ENCODE peak calls at places on chromosomes 2 and 18, in nine cellular contexts. One of them, this sample, is unnamed.

GRCh38 chr2:126880825-126881224 is 17.9 kb upstream of the TEX51 start:
- ATAC-seq in heart left ventricle: no peak
- ATAC-seq in HepG2: no peak
- ATAC-seq in body of pancreas: no peak
- ATAC-seq in A549: no peak
- ATAC-seq in K562: no peak
- ATAC-seq in upper lobe of left lung: no peak
- ATAC-seq in HCT116: no peak
- ATAC-seq in gastrocnemius medialis: no peak
- ATAC-seq in this sample: no peak

GRCh38 chr2:222891890-222892289 is 31.1 kb downstream of the ACSL3 start:
- ATAC-seq in body of pancreas: no peak
- ATAC-seq in K562: no peak
- ATAC-seq in gastrocnemius medialis: no peak
- ATAC-seq in HepG2: no peak
- ATAC-seq in A549: no peak
- ATAC-seq in upper lobe of left lung: no peak
- ATAC-seq in heart left ventricle: no peak
- ATAC-seq in HCT116: no peak
- ATAC-seq in this sample: no peak

GRCh38 chr2:176455865-176456291 is 186.6 kb downstream of the MTX2 start:
- ATAC-seq in HepG2: no peak
- ATAC-seq in upper lobe of left lung: peak
- ATAC-seq in K562: no peak
- ATAC-seq in gastrocnemius medialis: peak
- ATAC-seq in body of pancreas: peak
- ATAC-seq in HCT116: no peak
- ATAC-seq in heart left ventricle: peak
- ATAC-seq in A549: peak
- ATAC-seq in this sample: peak

GRCh38 chr2:11337909-11338308 is 6.5 kb downstream of the ROCK2 start:
- ATAC-seq in HepG2: no peak
- ATAC-seq in HCT116: no peak
- ATAC-seq in heart left ventricle: no peak
- ATAC-seq in body of pancreas: no peak
- ATAC-seq in gastrocnemius medialis: no peak
- ATAC-seq in K562: no peak
- ATAC-seq in A549: no peak
- ATAC-seq in upper lobe of left lung: no peak
- ATAC-seq in this sample: no peak

GRCh38 chr2:161250864-161251436 is 57.3 kb upstream of the PSMD14 start:
- ATAC-seq in HCT116: peak
- ATAC-seq in body of pancreas: peak
- ATAC-seq in heart left ventricle: no peak
- ATAC-seq in upper lobe of left lung: no peak
- ATAC-seq in K562: peak
- ATAC-seq in HepG2: peak
- ATAC-seq in gastrocnemius medialis: peak
- ATAC-seq in A549: peak
- ATAC-seq in this sample: no peak

GRCh38 chr2:223972656-223973102 is 15.4 kb downstream of the MRPL44 start:
- ATAC-seq in HepG2: peak
- ATAC-seq in HCT116: no peak
- ATAC-seq in upper lobe of left lung: no peak
- ATAC-seq in heart left ventricle: no peak
- ATAC-seq in gastrocnemius medialis: no peak
- ATAC-seq in K562: no peak
- ATAC-seq in A549: no peak
- ATAC-seq in body of pancreas: no peak
- ATAC-seq in this sample: no peak

GRCh38 chr2:161569401-161569800 is 54.8 kb upstream of the SLC4A10 start:
- ATAC-seq in heart left ventricle: no peak
- ATAC-seq in upper lobe of left lung: no peak
- ATAC-seq in A549: no peak
- ATAC-seq in gastrocnemius medialis: no peak
- ATAC-seq in HepG2: no peak
- ATAC-seq in K562: no peak
- ATAC-seq in HCT116: no peak
- ATAC-seq in body of pancreas: no peak
- ATAC-seq in this sample: no peak

GRCh38 chr2:230866704-230867561 is 2.2 kb downstream of the ITM2C start:
- ATAC-seq in HepG2: no peak
- ATAC-seq in upper lobe of left lung: no peak
- ATAC-seq in K562: no peak
- ATAC-seq in gastrocnemius medialis: no peak
- ATAC-seq in A549: peak
- ATAC-seq in HCT116: no peak
- ATAC-seq in heart left ventricle: no peak
- ATAC-seq in body of pancreas: no peak
- ATAC-seq in this sample: no peak

GRCh38 chr2:142865924-142866323 is 11.5 kb upstream of the KYNU start:
- ATAC-seq in A549: no peak
- ATAC-seq in heart left ventricle: no peak
- ATAC-seq in K562: no peak
- ATAC-seq in HepG2: no peak
- ATAC-seq in HCT116: no peak
- ATAC-seq in body of pancreas: no peak
- ATAC-seq in upper lobe of left lung: no peak
- ATAC-seq in gastrocnemius medialis: no peak
- ATAC-seq in this sample: no peak

GRCh38 chr2:18413794-18414396 is 146.6 kb downstream of the RDH14 start:
- ATAC-seq in K562: no peak
- ATAC-seq in A549: peak
- ATAC-seq in gastrocnemius medialis: peak
- ATAC-seq in upper lobe of left lung: peak
- ATAC-seq in body of pancreas: no peak
- ATAC-seq in HCT116: peak
- ATAC-seq in HepG2: no peak
- ATAC-seq in heart left ventricle: peak
- ATAC-seq in this sample: peak

GRCh38 chr2:110713508-110714362 is 18.6 kb upstream of the ACOXL start:
- ATAC-seq in gastrocnemius medialis: no peak
- ATAC-seq in heart left ventricle: no peak
- ATAC-seq in upper lobe of left lung: no peak
- ATAC-seq in A549: no peak
- ATAC-seq in K562: peak
- ATAC-seq in HepG2: no peak
- ATAC-seq in body of pancreas: no peak
- ATAC-seq in HCT116: peak
- ATAC-seq in this sample: no peak

GRCh38 chr2:39608690-39609457 is 56.8 kb upstream of the TMEM178A start:
- ATAC-seq in upper lobe of left lung: peak
- ATAC-seq in K562: no peak
- ATAC-seq in HepG2: peak
- ATAC-seq in HCT116: no peak
- ATAC-seq in body of pancreas: peak
- ATAC-seq in gastrocnemius medialis: peak
- ATAC-seq in heart left ventricle: peak
- ATAC-seq in A549: no peak
- ATAC-seq in this sample: no peak

GRCh38 chr18:27075828-27076227 is 109.3 kb downstream of the CHST9 start:
- ATAC-seq in body of pancreas: no peak
- ATAC-seq in A549: no peak
- ATAC-seq in upper lobe of left lung: no peak
- ATAC-seq in heart left ventricle: no peak
- ATAC-seq in HCT116: no peak
- ATAC-seq in gastrocnemius medialis: no peak
- ATAC-seq in HepG2: no peak
- ATAC-seq in K562: no peak
- ATAC-seq in this sample: no peak

DNA sequence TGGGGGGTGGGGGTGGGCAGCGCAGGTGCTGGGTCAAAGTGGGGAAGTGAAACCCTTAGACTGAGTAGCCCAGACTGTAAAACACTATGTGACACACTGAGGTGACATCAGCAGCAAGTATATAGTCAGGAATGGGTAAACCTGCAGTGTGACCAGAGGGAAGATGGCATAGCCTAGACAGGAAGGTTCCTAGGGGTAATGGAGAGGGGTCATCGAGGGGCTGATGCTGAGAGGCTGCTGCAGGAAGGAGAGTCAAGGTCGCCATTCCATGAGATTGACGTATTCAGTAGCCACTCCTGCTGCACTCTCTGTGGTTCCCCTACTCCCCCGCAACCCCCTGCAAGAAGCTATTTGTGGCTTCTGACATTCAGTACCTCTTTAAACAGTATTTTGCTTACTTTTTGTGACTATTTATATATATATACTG is 111.7 kb downstream of the CHST9 start:
- ATAC-seq in HepG2: no peak
- ATAC-seq in HCT116: no peak
- ATAC-seq in K562: no peak
- ATAC-seq in upper lobe of left lung: peak
- ATAC-seq in body of pancreas: no peak
- ATAC-seq in A549: no peak
- ATAC-seq in gastrocnemius medialis: no peak
- ATAC-seq in heart left ventricle: no peak
- ATAC-seq in this sample: no peak
- H3K4me3 ChIP-seq in HepG2: no peak
- H3K4me3 ChIP-seq in HCT116: no peak
- H3K4me3 ChIP-seq in K562: no peak
- H3K4me3 ChIP-seq in upper lobe of left lung: no peak
- H3K4me3 ChIP-seq in body of pancreas: no peak
- H3K4me3 ChIP-seq in A549: no peak
- H3K4me3 ChIP-seq in gastrocnemius medialis: no peak
- H3K4me3 ChIP-seq in heart left ventricle: no peak
- H3K4me3 ChIP-seq in this sample: no peak

DNA sequence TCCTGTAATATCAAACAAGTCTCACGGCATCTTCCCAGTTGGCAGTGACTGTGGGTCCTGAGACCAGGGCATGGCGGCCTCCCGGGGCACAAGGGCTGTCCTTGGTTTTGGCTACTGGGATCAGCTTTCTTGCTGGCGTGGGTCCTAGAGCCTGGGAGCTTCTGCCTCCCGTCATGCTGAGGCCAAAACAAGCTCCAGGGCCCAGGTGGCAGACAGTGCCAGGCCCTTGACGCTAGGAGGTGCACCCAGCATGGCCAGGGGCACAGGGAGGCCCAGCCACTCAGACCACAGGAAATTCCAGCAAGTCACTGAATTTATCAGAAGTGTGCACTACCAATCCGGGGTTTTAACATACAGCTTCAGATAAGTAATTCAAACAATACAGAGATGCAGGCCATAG is 184.7 kb downstream of the EIPR1 start:
- ATAC-seq in A549: no peak
- ATAC-seq in HepG2: no peak
- ATAC-seq in upper lobe of left lung: no peak
- ATAC-seq in body of pancreas: no peak
- ATAC-seq in HCT116: no peak
- ATAC-seq in K562: no peak
- ATAC-seq in gastrocnemius medialis: peak
- ATAC-seq in heart left ventricle: no peak
- ATAC-seq in this sample: no peak
- H3K27ac ChIP-seq in A549: no peak
- H3K27ac ChIP-seq in HepG2: no peak
- H3K27ac ChIP-seq in upper lobe of left lung: no peak
- H3K27ac ChIP-seq in body of pancreas: no peak
- H3K27ac ChIP-seq in HCT116: no peak
- H3K27ac ChIP-seq in K562: no peak
- H3K27ac ChIP-seq in gastrocnemius medialis: no peak
- H3K27ac ChIP-seq in heart left ventricle: no peak
- H3K27ac ChIP-seq in this sample: no peak

DNA sequence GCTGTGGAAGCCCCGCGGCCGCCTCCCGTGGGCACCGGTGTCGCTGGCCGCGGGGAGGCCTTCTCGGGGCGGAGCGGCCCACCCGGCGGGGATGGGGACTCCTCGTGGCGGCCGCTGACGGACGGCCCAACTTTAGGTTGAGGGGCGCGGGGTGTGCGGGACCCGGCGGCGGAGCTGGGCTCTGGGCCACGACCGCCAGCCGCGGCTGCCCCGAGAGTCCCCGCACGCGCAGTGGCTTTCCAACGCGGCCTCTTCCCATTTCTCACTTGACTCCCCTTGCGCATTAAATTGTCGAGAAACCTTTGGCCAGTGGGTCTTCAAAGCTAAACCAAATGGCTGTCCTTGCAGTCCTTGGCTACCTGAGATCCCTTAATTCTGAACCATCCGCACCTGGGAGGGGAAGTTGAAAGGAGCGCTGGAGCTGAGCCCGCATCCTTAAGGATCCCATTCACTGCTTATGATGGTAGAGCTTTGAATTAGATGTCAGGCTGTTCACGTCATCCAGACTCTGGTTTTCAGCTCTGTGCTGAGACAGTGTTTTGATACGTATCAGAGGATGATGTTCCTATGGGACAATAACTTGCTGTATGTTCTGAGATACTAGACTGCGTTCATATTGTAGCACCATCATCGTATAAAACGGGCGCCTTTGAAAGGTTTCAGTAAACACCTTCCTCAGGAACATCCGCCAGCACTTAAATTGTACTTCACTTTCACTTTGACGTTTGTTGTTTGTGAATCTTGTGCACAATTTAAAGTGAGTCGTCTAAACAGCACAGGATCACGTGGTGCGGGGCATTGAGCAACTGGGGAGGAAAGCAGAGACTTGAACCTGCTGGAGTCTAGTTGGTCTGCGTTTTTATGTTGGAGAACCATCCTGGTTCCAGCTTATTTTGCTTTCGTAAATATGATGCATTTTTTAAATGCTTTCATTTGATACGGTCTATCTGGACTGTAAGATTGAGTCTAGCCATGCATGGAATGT is 874 bp downstream of the CLIP4 start:
- ATAC-seq in body of pancreas: peak
- ATAC-seq in upper lobe of left lung: peak
- ATAC-seq in A549: peak
- ATAC-seq in K562: no peak
- ATAC-seq in gastrocnemius medialis: peak
- ATAC-seq in HCT116: peak
- ATAC-seq in heart left ventricle: peak
- ATAC-seq in HepG2: no peak
- ATAC-seq in this sample: peak
- TF ChIP-seq POLR2A in body of pancreas: no peak
- TF ChIP-seq POLR2A in upper lobe of left lung: peak
- TF ChIP-seq POLR2A in A549: peak
- TF ChIP-seq POLR2A in K562: no peak
- TF ChIP-seq POLR2A in gastrocnemius medialis: peak
- TF ChIP-seq POLR2A in HCT116: no peak
- TF ChIP-seq POLR2A in heart left ventricle: no peak
- TF ChIP-seq POLR2A in HepG2: no peak
- TF ChIP-seq POLR2A in this sample: no peak

DNA sequence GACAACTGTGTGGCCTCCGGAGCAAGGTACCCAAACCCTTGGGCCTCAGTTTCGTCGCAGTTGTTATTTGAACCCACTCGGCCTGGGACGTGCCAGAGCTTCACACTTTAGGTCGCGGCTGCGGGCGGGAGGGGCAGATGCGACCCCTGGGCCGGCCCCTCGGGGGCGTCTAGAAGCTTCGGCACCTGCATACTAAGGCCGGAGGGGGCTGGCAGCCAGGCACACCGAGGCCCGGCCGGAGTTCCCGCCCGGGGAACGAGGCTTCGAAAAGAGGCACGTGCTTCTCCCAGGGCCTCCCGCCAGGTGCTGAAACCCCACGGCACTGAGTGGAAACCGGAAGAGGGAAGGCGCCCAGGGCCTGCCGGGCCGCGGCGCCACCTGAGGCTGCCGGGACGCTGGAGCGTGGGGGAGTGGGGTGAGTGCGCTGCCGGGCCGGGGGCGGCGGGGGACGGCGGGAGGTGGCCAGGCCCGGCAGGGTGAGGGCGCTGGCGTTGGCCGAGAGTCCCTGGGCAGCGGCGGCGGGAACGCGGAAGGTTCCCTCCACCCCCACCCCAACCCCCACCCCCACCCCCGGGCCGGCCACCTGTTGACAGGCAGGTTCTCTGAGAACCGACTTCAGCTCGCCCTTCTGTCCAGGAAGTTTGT is 8.9 kb downstream of the OTX1 start:
- ATAC-seq in gastrocnemius medialis: no peak
- ATAC-seq in body of pancreas: peak
- ATAC-seq in A549: peak
- ATAC-seq in heart left ventricle: no peak
- ATAC-seq in upper lobe of left lung: no peak
- ATAC-seq in K562: no peak
- ATAC-seq in HCT116: no peak
- ATAC-seq in HepG2: peak
- ATAC-seq in this sample: no peak
- H3K4me3 ChIP-seq in gastrocnemius medialis: peak
- H3K4me3 ChIP-seq in body of pancreas: no peak
- H3K4me3 ChIP-seq in A549: peak
- H3K4me3 ChIP-seq in heart left ventricle: peak
- H3K4me3 ChIP-seq in upper lobe of left lung: peak
- H3K4me3 ChIP-seq in K562: no peak
- H3K4me3 ChIP-seq in HCT116: no peak
- H3K4me3 ChIP-seq in HepG2: no peak
- H3K4me3 ChIP-seq in this sample: peak